ENCODE peak calls at places on chromosomes 16 and 17, in six cellular contexts. Y, F, A, E, R and D are unnamed samples.
A peak's percentile ranks its signal among the peaks of the same experiment; 100 is the strongest.

GRCh38 chr17:74584714-74585113 is 7.4 kb downstream of the CD300LD start:
- DNase-seq in Y (no peak), F (no peak), A (no peak), E (no peak), R (no peak), D (no peak)

GRCh38 chr16:4682084-4682581 is 11.2 kb upstream of the NUDT16L1 start:
- DNase-seq in Y (peak; percentile 52), F (no peak), A (no peak), E (peak; percentile 25), R (no peak), D (no peak)

GRCh38 chr16:67562918-67563707 is 787 bp downstream of the CTCF start:
- DNase-seq in Y (peak; percentile 87), F (no peak), A (peak; percentile 46), E (peak; percentile 80), R (no peak), D (no peak)

GRCh38 chr17:72726936-72727335 is 365.6 kb downstream of the SLC39A11 start:
- DNase-seq in Y (no peak), F (no peak), A (no peak), E (no peak), R (no peak), D (no peak)

GRCh38 chr17:43791589-43791988 is 11.4 kb downstream of the CFAP97D1 start:
- DNase-seq in Y (no peak), F (no peak), A (no peak), E (no peak), R (peak; percentile 49), D (no peak)

GRCh38 chr16:11049396-11050059 is 105.2 kb downstream of the CLEC16A start:
- DNase-seq in Y (no peak), F (peak; percentile 8), A (no peak), E (no peak), R (no peak), D (no peak)

GRCh38 chr17:63356275-63356905 is 89.7 kb downstream of the CYB561 start:
- DNase-seq in Y (no peak), F (no peak), A (no peak), E (no peak), R (peak; percentile 98), D (no peak)

GRCh38 chr17:46772013-46772878 is 46.2 kb downstream of the WNT3 start:
- DNase-seq in Y (no peak), F (peak; percentile 56), A (no peak), E (peak; percentile 52), R (no peak), D (no peak)

GRCh38 chr17:45398800-45399199 is 33.9 kb downstream of the ARHGAP27 start:
- DNase-seq in Y (no peak), F (no peak), A (no peak), E (no peak), R (no peak), D (no peak)

GRCh38 chr16:66561381-66562080 is 4.7 kb upstream of the CMTM1 start:
- DNase-seq in Y (no peak), F (no peak), A (no peak), E (no peak), R (no peak), D (no peak)

GRCh38 chr16:64047207-64047606 is 1074.7 kb downstream of the CDH11 start:
- DNase-seq in Y (no peak), F (no peak), A (no peak), E (no peak), R (no peak), D (no peak)

GRCh38 chr17:2926019-2926650 is 129.9 kb downstream of the RAP1GAP2 start:
- DNase-seq in Y (no peak), F (no peak), A (no peak), E (no peak), R (peak; percentile 26), D (no peak)

GRCh38 chr17:27293359-27293897 is 486 bp upstream of the WSB1 start:
- DNase-seq in Y (no peak), F (no peak), A (no peak), E (peak; percentile 46), R (no peak), D (no peak)

GRCh38 chr16:57787519-57787905 is 14.8 kb downstream of the KIFC3 start:
- DNase-seq in Y (peak; percentile 44), F (no peak), A (no peak), E (no peak), R (no peak), D (no peak)

GRCh38 chr16:23182206-23182674 is 305 bp upstream of the SCNN1G start:
- DNase-seq in Y (peak; percentile 87), F (peak; percentile 83), A (peak; percentile 48), E (peak; percentile 86), R (peak; percentile 17), D (no peak)

GRCh38 chr16:22007509-22008214 is at the start of gene MOSMO:
- DNase-seq in Y (peak; percentile 88), F (peak; percentile 60), A (peak; percentile 36), E (peak; percentile 88), R (no peak), D (peak; percentile 69)

GRCh38 chr16:87320510-87321227 is 3.5 kb upstream of the C16orf95 start:
- DNase-seq in Y (no peak), F (no peak), A (no peak), E (no peak), R (no peak), D (no peak)

GRCh38 chr17:81365148-81365600 is 30.1 kb upstream of the BAHCC1 start:
- DNase-seq in Y (peak; percentile 74), F (no peak), A (no peak), E (peak; percentile 62), R (no peak), D (peak; percentile 79)

GRCh38 chr16:9797306-9797705 is 384.9 kb downstream of the GRIN2A start:
- DNase-seq in Y (no peak), F (no peak), A (no peak), E (peak; percentile 52), R (no peak), D (peak; percentile 58)

GRCh38 chr17:1643999-1644492 is 1.5 kb downstream of the SCARF1 start:
- DNase-seq in Y (no peak), F (no peak), A (no peak), E (no peak), R (no peak), D (no peak)

GRCh38 chr17:67980456-67980855 is 15.8 kb downstream of the C17orf58 start:
- DNase-seq in Y (no peak), F (no peak), A (no peak), E (no peak), R (no peak), D (no peak)

GRCh38 chr17:40818343-40818732 is 4.1 kb downstream of the KRT10 start:
- DNase-seq in Y (no peak), F (no peak), A (no peak), E (no peak), R (no peak), D (no peak)

GRCh38 chr16:84925092-84925772 is 86.1 kb downstream of the ZDHHC7 start:
- DNase-seq in Y (peak; percentile 86), F (peak; percentile 60), A (peak; percentile 61), E (peak; percentile 83), R (no peak), D (no peak)

GRCh38 chr17:82317394-82318168 is at the start of gene CD7:
- DNase-seq in Y (no peak), F (no peak), A (peak; percentile 53), E (no peak), R (no peak), D (no peak)

GRCh38 chr16:82589407-82589806 is 37.4 kb upstream of the CDH13 start:
- DNase-seq in Y (no peak), F (no peak), A (no peak), E (no peak), R (no peak), D (no peak)

GRCh38 chr16:89268585-89268984 is 51.1 kb downstream of the ZNF778 start:
- DNase-seq in Y (no peak), F (no peak), A (no peak), E (peak; percentile 20), R (no peak), D (no peak)